ENCODE peak calls at places on chromosomes 2 and 18, in four cellular contexts. One of them, this sample, is unnamed.

GRCh38 chr2:48253301-48253700 is 276.7 kb upstream of the STON1 start:
- DNase-seq in sigmoid colon: no peak
- DNase-seq in IMR-90: no peak
- DNase-seq in heart left ventricle: no peak
- DNase-seq in this sample: peak

GRCh38 chr2:38433607-38433975 is 56.5 kb upstream of the ATL2 start:
- DNase-seq in IMR-90: no peak
- DNase-seq in heart left ventricle: no peak
- DNase-seq in sigmoid colon: no peak
- DNase-seq in this sample: no peak

GRCh38 chr2:142974288-142975024 is 97.0 kb downstream of the KYNU start:
- DNase-seq in IMR-90: peak
- DNase-seq in heart left ventricle: no peak
- DNase-seq in sigmoid colon: no peak
- DNase-seq in this sample: no peak

GRCh38 chr2:55555977-55556376 is 36.5 kb downstream of the CFAP36 start:
- DNase-seq in sigmoid colon: no peak
- DNase-seq in IMR-90: no peak
- DNase-seq in heart left ventricle: no peak
- DNase-seq in this sample: no peak

GRCh38 chr2:182066439-182067061 is 80.9 kb downstream of the PPP1R1C start:
- DNase-seq in sigmoid colon: no peak
- DNase-seq in heart left ventricle: no peak
- DNase-seq in IMR-90: peak
- DNase-seq in this sample: no peak

GRCh38 chr2:178242552-178242883 is 48.2 kb downstream of the OSBPL6 start:
- DNase-seq in sigmoid colon: no peak
- DNase-seq in heart left ventricle: no peak
- DNase-seq in IMR-90: no peak
- DNase-seq in this sample: no peak

GRCh38 chr2:144518744-144519596 is 949 bp downstream of the ZEB2 start:
- DNase-seq in IMR-90: no peak
- DNase-seq in sigmoid colon: no peak
- DNase-seq in heart left ventricle: no peak
- DNase-seq in this sample: peak

GRCh38 chr2:225354281-225354774 is 45.2 kb upstream of the NYAP2 start:
- DNase-seq in IMR-90: peak
- DNase-seq in heart left ventricle: no peak
- DNase-seq in sigmoid colon: no peak
- DNase-seq in this sample: no peak

GRCh38 chr2:139992078-139992477 is 1211.9 kb upstream of the NXPH2 start:
- DNase-seq in IMR-90: no peak
- DNase-seq in heart left ventricle: no peak
- DNase-seq in sigmoid colon: no peak
- DNase-seq in this sample: no peak

GRCh38 chr18:44696892-44697291 is 16.2 kb downstream of the SETBP1 start:
- DNase-seq in heart left ventricle: no peak
- DNase-seq in IMR-90: no peak
- DNase-seq in sigmoid colon: no peak
- DNase-seq in this sample: no peak

GRCh38 chr2:105929506-105929905 is 184.8 kb downstream of the NCK2 start:
- DNase-seq in sigmoid colon: no peak
- DNase-seq in IMR-90: no peak
- DNase-seq in heart left ventricle: no peak
- DNase-seq in this sample: no peak

GRCh38 chr18:6331872-6332271 is 82.8 kb downstream of the L3MBTL4 start:
- DNase-seq in sigmoid colon: no peak
- DNase-seq in heart left ventricle: no peak
- DNase-seq in IMR-90: no peak
- DNase-seq in this sample: no peak

GRCh38 chr2:28366496-28367282 is 26.0 kb upstream of the FOSL2 start:
- DNase-seq in sigmoid colon: no peak
- DNase-seq in heart left ventricle: no peak
- DNase-seq in IMR-90: no peak
- DNase-seq in this sample: peak
- TF ChIP-seq POLR2A in sigmoid colon: no peak
- TF ChIP-seq POLR2A in heart left ventricle: no peak
- TF ChIP-seq POLR2A in IMR-90: no peak
- TF ChIP-seq POLR2A in this sample: peak

GRCh38 chr2:152420923-152421322 is 85.9 kb downstream of the FMNL2 start:
- DNase-seq in sigmoid colon: no peak
- DNase-seq in IMR-90: no peak
- DNase-seq in heart left ventricle: no peak
- DNase-seq in this sample: no peak

GRCh38 chr2:152418688-152419087 is 83.7 kb downstream of the FMNL2 start:
- DNase-seq in IMR-90: peak
- DNase-seq in heart left ventricle: no peak
- DNase-seq in sigmoid colon: no peak
- DNase-seq in this sample: no peak

GRCh38 chr2:152419944-152420813 is 85.2 kb downstream of the FMNL2 start:
- DNase-seq in heart left ventricle: no peak
- DNase-seq in sigmoid colon: no peak
- DNase-seq in IMR-90: no peak
- DNase-seq in this sample: peak

GRCh38 chr2:152423684-152424083 is 88.7 kb downstream of the FMNL2 start:
- DNase-seq in sigmoid colon: no peak
- DNase-seq in IMR-90: no peak
- DNase-seq in heart left ventricle: no peak
- DNase-seq in this sample: no peak

DNA sequence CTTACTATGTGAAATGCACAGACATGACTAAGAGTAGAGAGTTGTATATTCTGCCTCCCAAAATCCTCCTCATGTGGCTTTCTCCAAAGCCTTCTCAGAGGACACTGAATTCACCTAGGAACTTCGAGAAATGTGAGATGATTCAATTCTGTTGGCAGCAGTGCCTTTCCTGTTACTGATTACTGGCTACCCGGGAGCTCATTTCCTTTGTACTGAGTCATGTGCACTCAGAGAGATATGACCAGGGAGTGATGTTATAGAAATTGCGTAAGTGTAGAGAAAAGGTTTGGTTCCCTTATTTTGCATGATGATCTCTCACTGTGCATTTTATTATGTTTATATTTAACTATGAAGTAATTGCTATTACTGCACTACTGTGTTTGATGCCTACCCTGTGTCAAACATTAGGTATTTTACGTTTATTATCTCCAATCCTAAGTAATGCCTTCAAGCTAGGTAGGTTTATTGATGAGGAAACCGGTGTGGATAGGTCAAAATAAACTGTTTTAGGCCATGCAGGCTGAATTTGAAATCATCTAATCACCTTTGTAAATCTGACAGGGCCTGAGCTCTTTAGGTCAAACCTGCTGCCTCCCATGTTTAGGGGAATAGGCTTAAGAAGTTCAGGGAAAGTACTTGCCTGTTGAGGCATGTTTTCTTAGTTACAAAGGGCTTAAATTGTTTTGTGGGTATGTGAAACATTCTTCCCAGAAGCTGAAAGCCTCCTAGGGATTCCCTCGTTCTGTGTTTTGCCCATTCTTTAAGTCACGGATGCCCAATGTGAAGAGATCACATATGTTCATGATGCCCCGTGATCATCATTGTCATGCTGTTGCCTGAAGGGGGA is 86.8 kb downstream of the FMNL2 start:
- DNase-seq in IMR-90: peak
- DNase-seq in sigmoid colon: no peak
- DNase-seq in heart left ventricle: no peak
- DNase-seq in this sample: peak
- TF ChIP-seq POLR2A in IMR-90: no peak
- TF ChIP-seq POLR2A in sigmoid colon: no peak
- TF ChIP-seq POLR2A in heart left ventricle: no peak
- TF ChIP-seq POLR2A in this sample: peak

GRCh38 chr2:59967691-59968090 is 585.8 kb downstream of the BCL11A start:
- DNase-seq in heart left ventricle: no peak
- DNase-seq in sigmoid colon: no peak
- DNase-seq in IMR-90: no peak
- DNase-seq in this sample: no peak

GRCh38 chr2:59961733-59962132 is 591.7 kb downstream of the BCL11A start:
- DNase-seq in sigmoid colon: no peak
- DNase-seq in IMR-90: no peak
- DNase-seq in heart left ventricle: no peak
- DNase-seq in this sample: no peak

GRCh38 chr2:59959944-59960343 is 593.5 kb downstream of the BCL11A start:
- DNase-seq in IMR-90: no peak
- DNase-seq in heart left ventricle: no peak
- DNase-seq in sigmoid colon: no peak
- DNase-seq in this sample: no peak

GRCh38 chr2:59957539-59957938 is 595.9 kb downstream of the BCL11A start:
- DNase-seq in sigmoid colon: no peak
- DNase-seq in heart left ventricle: no peak
- DNase-seq in IMR-90: no peak
- DNase-seq in this sample: no peak

GRCh38 chr2:59963157-59963556 is 590.3 kb downstream of the BCL11A start:
- DNase-seq in heart left ventricle: no peak
- DNase-seq in IMR-90: no peak
- DNase-seq in sigmoid colon: no peak
- DNase-seq in this sample: no peak
- TF ChIP-seq POLR2A in heart left ventricle: no peak
- TF ChIP-seq POLR2A in IMR-90: no peak
- TF ChIP-seq POLR2A in sigmoid colon: no peak
- TF ChIP-seq POLR2A in this sample: no peak

GRCh38 chr18:75210274-75211001 is at the start of gene TSHZ1:
- DNase-seq in heart left ventricle: no peak
- DNase-seq in sigmoid colon: peak
- DNase-seq in IMR-90: peak
- DNase-seq in this sample: peak
- TF ChIP-seq POLR2A in heart left ventricle: peak
- TF ChIP-seq POLR2A in sigmoid colon: peak
- TF ChIP-seq POLR2A in IMR-90: peak
- TF ChIP-seq POLR2A in this sample: peak

GRCh38 chr18:12944724-12945123 is 3.1 kb upstream of the SEH1L start:
- DNase-seq in sigmoid colon: no peak
- DNase-seq in IMR-90: no peak
- DNase-seq in heart left ventricle: no peak
- DNase-seq in this sample: no peak

GRCh38 chr18:12943200-12943599 is 4.6 kb upstream of the SEH1L start:
- DNase-seq in IMR-90: peak
- DNase-seq in sigmoid colon: no peak
- DNase-seq in heart left ventricle: no peak
- DNase-seq in this sample: no peak

GRCh38 chr18:12946549-12947354 is 1.1 kb upstream of the SEH1L start:
- DNase-seq in heart left ventricle: peak
- DNase-seq in sigmoid colon: peak
- DNase-seq in IMR-90: peak
- DNase-seq in this sample: peak

GRCh38 chr18:12948055-12948804 is 419 bp downstream of the SEH1L start:
- DNase-seq in IMR-90: peak
- DNase-seq in heart left ventricle: peak
- DNase-seq in sigmoid colon: peak
- DNase-seq in this sample: peak

GRCh38 chr18:12947355-12948054 is at the start of gene SEH1L:
- DNase-seq in sigmoid colon: peak
- DNase-seq in IMR-90: peak
- DNase-seq in heart left ventricle: peak
- DNase-seq in this sample: peak
- TF ChIP-seq POLR2A in sigmoid colon: peak
- TF ChIP-seq POLR2A in IMR-90: peak
- TF ChIP-seq POLR2A in heart left ventricle: no peak
- TF ChIP-seq POLR2A in this sample: peak

This sample was measured in erythroblast.